ENCODE peak calls at places on chromosomes 7 and 10, in six cellular contexts. T is IMR-90, I is mesenchymal stem cell, O is mesendoderm, U is trophoblast cell, S is H1. P is an unnamed sample.

GRCh38 chr10:60406182-60406581 is 16.5 kb upstream of the ANK3 start:
- DNase-seq in T (no peak), I (no peak), O (no peak), U (no peak), S (no peak), P (no peak)

GRCh38 chr7:106057962-106058901 is 53.9 kb downstream of the SYPL1 start:
- DNase-seq in T (no peak), I (no peak), O (peak), U (no peak), S (no peak), P (no peak)

GRCh38 chr7:1590476-1590875 is 20.6 kb upstream of the PSMG3 start:
- DNase-seq in T (no peak), I (no peak), O (no peak), U (no peak), S (no peak), P (no peak)

GRCh38 chr10:58153751-58154150 is 113.9 kb downstream of the IPMK start:
- DNase-seq in T (no peak), I (no peak), O (peak), U (no peak), S (no peak), P (no peak)

GRCh38 chr7:16999541-17000266 is 117.9 kb upstream of the AGR3 start:
- DNase-seq in T (no peak), I (no peak), O (no peak), U (no peak), S (no peak), P (no peak)

GRCh38 chr7:108201766-108202165 is 71.6 kb upstream of the LAMB4 start:
- DNase-seq in T (no peak), I (peak), O (no peak), U (no peak), S (no peak), P (no peak)

GRCh38 chr7:7002416-7003062 is 176.5 kb upstream of the CCZ1B start:
- DNase-seq in T (no peak), I (no peak), O (peak), U (no peak), S (no peak), P (no peak)

GRCh38 chr7:64581929-64582894 is 19.3 kb upstream of the ZNF680 start:
- DNase-seq in T (peak), I (no peak), O (no peak), U (no peak), S (peak), P (no peak)

GRCh38 chr7:19020062-19020461 is 97.4 kb downstream of the TWIST1 start:
- DNase-seq in T (no peak), I (no peak), O (no peak), U (peak), S (no peak), P (no peak)

GRCh38 chr7:23696916-23697441 is 13.0 kb upstream of the STK31 start:
- DNase-seq in T (peak), I (peak), O (peak), U (peak), S (peak), P (peak)

GRCh38 chr10:131580076-131580652 is 268.6 kb upstream of the TCERG1L start:
- DNase-seq in T (no peak), I (no peak), O (no peak), U (no peak), S (no peak), P (no peak)

GRCh38 chr10:96352587-96352986 is 6.2 kb downstream of the OPALIN start:
- DNase-seq in T (no peak), I (no peak), O (no peak), U (no peak), S (no peak), P (no peak)

GRCh38 chr7:96855139-96855538 is 145.5 kb upstream of the SEM1 start:
- DNase-seq in T (no peak), I (no peak), O (no peak), U (no peak), S (no peak), P (no peak)

GRCh38 chr7:75691793-75692543 is 46.8 kb downstream of the HIP1 start:
- DNase-seq in T (no peak), I (no peak), O (no peak), U (no peak), S (no peak), P (no peak)

GRCh38 chr10:35271086-35271834 is 65.0 kb upstream of the CCNY start:
- DNase-seq in T (no peak), I (peak), O (no peak), U (no peak), S (no peak), P (peak)

GRCh38 chr7:93165447-93165846 is 17.3 kb upstream of the SAMD9L start:
- DNase-seq in T (peak), I (no peak), O (no peak), U (no peak), S (no peak), P (no peak)

GRCh38 chr7:95609277-95609971 is 13.1 kb upstream of the PDK4 start:
- DNase-seq in T (peak), I (peak), O (no peak), U (no peak), S (no peak), P (no peak)

GRCh38 chr7:82859106-82859850 is 303.4 kb downstream of the PCLO start:
- DNase-seq in T (peak), I (no peak), O (peak), U (peak), S (no peak), P (no peak)

GRCh38 chr7:140209866-140210609 is 33.3 kb upstream of the KDM7A start:
- DNase-seq in T (no peak), I (no peak), O (no peak), U (no peak), S (no peak), P (no peak)

GRCh38 chr7:144821069-144821468 is 14.8 kb downstream of the TPK1 start:
- DNase-seq in T (no peak), I (no peak), O (no peak), U (no peak), S (no peak), P (no peak)

GRCh38 chr7:23967949-23968599 is 258.1 kb downstream of the STK31 start:
- DNase-seq in T (no peak), I (no peak), O (peak), U (no peak), S (no peak), P (no peak)

GRCh38 chr10:76723781-76724336 is 913.7 kb downstream of the KCNMA1 start:
- DNase-seq in T (no peak), I (no peak), O (peak), U (no peak), S (no peak), P (no peak)

GRCh38 chr10:121113385-121113696 is 262.2 kb downstream of the WDR11 start:
- DNase-seq in T (no peak), I (no peak), O (peak), U (peak), S (no peak), P (no peak)

GRCh38 chr10:32940321-32941264 is 17.4 kb downstream of the ITGB1 start:
- DNase-seq in T (no peak), I (no peak), O (no peak), U (peak), S (no peak), P (no peak)

GRCh38 chr10:62479523-62479922 is 105.4 kb downstream of the ZNF365 start:
- DNase-seq in T (no peak), I (no peak), O (no peak), U (no peak), S (no peak), P (no peak)

GRCh38 chr10:83991986-83992753 is 147.1 kb upstream of the GHITM start:
- DNase-seq in T (no peak), I (peak), O (peak), U (peak), S (peak), P (peak)

GRCh38 chr7:18045171-18045570 is 17.5 kb upstream of the PRPS1L1 start:
- DNase-seq in T (no peak), I (no peak), O (no peak), U (no peak), S (no peak), P (no peak)

GRCh38 chr10:133309720-133310398 is 1.1 kb downstream of the ZNF511 start:
- DNase-seq in T (no peak), I (no peak), O (no peak), U (no peak), S (no peak), P (no peak)

GRCh38 chr10:86968271-86968993 is at the start of gene ADIRF:
- DNase-seq in T (no peak), I (no peak), O (no peak), U (peak), S (peak), P (no peak)

GRCh38 chr10:33240931-33241330 is 93.5 kb downstream of the NRP1 start:
- DNase-seq in T (peak), I (no peak), O (no peak), U (peak), S (no peak), P (no peak)

GRCh38 chr10:50554995-50555568 is 68.7 kb downstream of the SGMS1 start:
- DNase-seq in T (peak), I (no peak), O (peak), U (no peak), S (no peak), P (no peak)

GRCh38 chr7:28202222-28202621 is 21.6 kb upstream of the JAZF1 start:
- DNase-seq in T (no peak), I (no peak), O (no peak), U (no peak), S (no peak), P (no peak)

GRCh38 chr10:31952066-31952465 is 23.4 kb upstream of the ARHGAP12 start:
- DNase-seq in T (no peak), I (no peak), O (no peak), U (no peak), S (no peak), P (no peak)

DNA sequence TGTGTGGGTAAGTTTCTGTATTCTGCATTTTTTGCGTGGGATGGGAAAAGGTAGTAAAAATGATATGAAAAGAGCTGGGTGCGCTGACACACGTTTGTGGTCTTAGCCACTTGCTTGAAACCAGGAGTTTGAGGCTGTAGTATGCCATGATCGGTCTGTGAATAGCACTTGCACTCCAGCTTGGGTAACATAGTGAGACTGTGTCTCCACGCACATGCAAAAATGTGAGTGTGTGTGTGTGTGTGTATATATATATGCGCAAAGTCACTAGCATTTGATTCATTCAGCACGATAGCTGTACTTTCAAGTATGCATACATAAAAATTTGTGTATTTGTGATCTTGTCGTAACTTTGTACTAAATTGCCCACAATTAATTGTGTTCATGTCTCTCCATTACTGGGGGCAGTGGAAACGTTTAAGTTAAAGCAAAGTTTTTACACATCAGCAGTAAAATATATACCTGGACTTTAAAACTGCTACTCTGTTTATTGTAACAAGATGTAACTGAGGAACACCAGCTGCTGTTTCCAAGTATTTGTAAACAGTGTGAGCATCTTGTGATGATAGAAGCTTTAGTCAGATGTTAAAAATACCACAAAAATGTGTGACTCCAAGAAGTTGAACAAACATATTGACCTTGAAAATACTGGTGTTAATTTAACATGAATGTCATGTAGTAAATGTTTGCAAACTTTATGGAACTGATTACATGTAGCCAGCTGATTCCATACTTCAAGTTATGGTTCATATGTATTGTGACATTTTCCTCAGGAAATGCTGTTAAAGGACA is 1.6 kb downstream of the ZRANB1 start:
- DNase-seq in T (peak), I (peak), O (no peak), U (no peak), S (no peak), P (no peak)
- H3K4me3 ChIP-seq in T (no peak), I (no peak), O (no peak), U (no peak), S (no peak), P (no peak)

GRCh38 chr7:148987010-148987750 is 41.1 kb downstream of the PDIA4 start:
- DNase-seq in T (peak), I (peak), O (peak), U (peak), S (peak), P (peak)
- H3K18ac ChIP-seq in T (no peak), I (peak), O (no peak), U (no peak), S (peak), P (peak)

GRCh38 chr7:158581440-158582088 is 6.1 kb downstream of the PTPRN2 start:
- DNase-seq in T (no peak), I (no peak), O (no peak), U (peak), S (no peak), P (no peak)

GRCh38 chr7:158583810-158584209 is 3.8 kb downstream of the PTPRN2 start:
- DNase-seq in T (no peak), I (no peak), O (no peak), U (no peak), S (no peak), P (no peak)

GRCh38 chr7:158579662-158580646 is 7.7 kb downstream of the PTPRN2 start:
- DNase-seq in T (no peak), I (no peak), O (no peak), U (no peak), S (no peak), P (no peak)

GRCh38 chr7:158583143-158583542 is 4.5 kb downstream of the PTPRN2 start:
- DNase-seq in T (no peak), I (no peak), O (no peak), U (no peak), S (no peak), P (no peak)

DNA sequence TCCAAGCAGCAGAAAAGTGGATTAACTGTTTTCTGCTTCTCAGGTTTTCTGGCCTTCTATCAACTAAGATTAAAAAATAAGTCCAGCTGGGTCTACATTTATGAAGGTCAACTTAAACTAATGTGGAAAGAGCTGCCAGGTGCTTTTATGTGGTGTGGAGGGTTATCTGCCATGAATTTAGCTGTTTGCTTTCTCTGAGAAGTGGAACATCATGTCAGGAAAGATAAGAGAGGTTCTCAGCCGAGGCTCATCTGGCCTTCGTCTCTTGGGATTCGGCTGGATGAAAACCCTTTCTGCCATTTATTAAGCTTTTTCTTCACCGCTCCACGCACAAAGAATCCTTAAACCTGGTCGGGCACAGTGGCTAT is 5.5 kb downstream of the PTPRN2 start:
- DNase-seq in T (no peak), I (no peak), O (no peak), U (no peak), S (no peak), P (no peak)
- H3K4me3 ChIP-seq in T (no peak), I (no peak), O (no peak), U (no peak), S (no peak), P (no peak)

GRCh38 chr7:138245216-138245615 is 169.0 kb downstream of the AKR1D1 start:
- DNase-seq in T (no peak), I (peak), O (peak), U (no peak), S (no peak), P (no peak)
- H3K18ac ChIP-seq in T (no peak), I (no peak), O (peak), U (peak), S (peak), P (no peak)

GRCh38 chr10:130141878-130142277 is 5.7 kb downstream of the GLRX3 start:
- DNase-seq in T (no peak), I (no peak), O (peak), U (no peak), S (no peak), P (no peak)

GRCh38 chr10:130140425-130140824 is 4.2 kb downstream of the GLRX3 start:
- DNase-seq in T (no peak), I (no peak), O (no peak), U (no peak), S (no peak), P (no peak)

GRCh38 chr10:130141460-130141859 is 5.3 kb downstream of the GLRX3 start:
- DNase-seq in T (peak), I (peak), O (no peak), U (no peak), S (no peak), P (no peak)

GRCh38 chr10:130138479-130138866 is 2.3 kb downstream of the GLRX3 start:
- DNase-seq in T (peak), I (peak), O (peak), U (peak), S (no peak), P (no peak)

DNA sequence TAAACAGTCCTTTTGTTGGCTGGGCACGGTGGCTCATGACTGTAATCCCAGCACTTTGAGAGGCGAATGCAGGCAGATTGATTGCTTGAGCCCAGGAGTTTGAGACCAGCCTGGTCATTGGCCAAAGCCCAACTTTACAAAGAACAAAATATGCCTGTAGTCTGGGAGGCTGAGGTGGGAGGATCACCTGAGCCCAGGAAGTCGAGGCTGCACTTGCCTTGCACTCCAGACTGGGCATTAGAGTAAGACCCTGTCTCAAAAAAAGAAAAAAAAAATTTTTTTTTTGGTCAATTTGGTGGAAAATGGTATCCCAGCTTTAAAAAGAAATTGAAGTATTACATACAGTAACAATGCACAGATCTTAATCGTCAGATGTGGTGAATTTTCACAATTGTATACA is 4.8 kb downstream of the GLRX3 start:
- DNase-seq in T (no peak), I (no peak), O (no peak), U (no peak), S (no peak), P (no peak)
- H3K4me3 ChIP-seq in T (no peak), I (no peak), O (no peak), U (no peak), S (no peak), P (no peak)

GRCh38 chr10:97632949-97633884 is at the start of gene MORN4:
- DNase-seq in T (peak), I (peak), O (peak), U (peak), S (peak), P (peak)
- H3K18ac ChIP-seq in T (peak), I (peak), O (no peak), U (peak), S (peak), P (peak)

GRCh38 chr7:114548081-114548480 is 133.5 kb downstream of the FOXP2 start:
- DNase-seq in T (no peak), I (no peak), O (no peak), U (no peak), S (no peak), P (no peak)

DNA sequence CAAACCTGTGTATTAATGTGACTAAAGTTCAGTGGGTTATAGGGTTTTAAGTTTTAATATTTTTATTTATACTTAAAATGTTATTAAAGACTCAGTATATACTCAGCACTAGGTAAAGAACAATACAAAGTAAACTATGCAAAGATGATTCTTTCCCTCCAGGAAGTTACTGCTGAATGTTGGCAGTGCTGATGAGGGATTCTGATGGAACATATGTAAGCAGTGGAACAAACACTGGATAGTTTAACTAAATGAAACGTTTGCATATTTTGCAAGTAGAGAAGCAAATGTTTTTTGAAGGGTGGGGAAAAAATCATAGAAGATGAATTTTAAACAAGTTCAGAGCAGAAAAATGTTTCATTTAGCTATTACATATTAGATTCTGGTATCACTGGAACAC is 134.0 kb downstream of the FOXP2 start:
- DNase-seq in T (peak), I (no peak), O (no peak), U (no peak), S (no peak), P (no peak)
- H3K4me3 ChIP-seq in T (no peak), I (no peak), O (no peak), U (no peak), S (no peak), P (no peak)

GRCh38 chr7:5594616-5595544 is 171.2 kb upstream of the TNRC18 start:
- DNase-seq in T (peak), I (peak), O (peak), U (peak), S (peak), P (peak)

GRCh38 chr7:5597772-5598171 is 174.1 kb upstream of the TNRC18 start:
- DNase-seq in T (no peak), I (peak), O (no peak), U (peak), S (no peak), P (no peak)

GRCh38 chr7:5595545-5596045 is 172.0 kb upstream of the TNRC18 start:
- DNase-seq in T (peak), I (no peak), O (peak), U (peak), S (no peak), P (no peak)

GRCh38 chr7:5596896-5597246 is 173.2 kb upstream of the TNRC18 start:
- DNase-seq in T (no peak), I (no peak), O (no peak), U (peak), S (no peak), P (no peak)

DNA sequence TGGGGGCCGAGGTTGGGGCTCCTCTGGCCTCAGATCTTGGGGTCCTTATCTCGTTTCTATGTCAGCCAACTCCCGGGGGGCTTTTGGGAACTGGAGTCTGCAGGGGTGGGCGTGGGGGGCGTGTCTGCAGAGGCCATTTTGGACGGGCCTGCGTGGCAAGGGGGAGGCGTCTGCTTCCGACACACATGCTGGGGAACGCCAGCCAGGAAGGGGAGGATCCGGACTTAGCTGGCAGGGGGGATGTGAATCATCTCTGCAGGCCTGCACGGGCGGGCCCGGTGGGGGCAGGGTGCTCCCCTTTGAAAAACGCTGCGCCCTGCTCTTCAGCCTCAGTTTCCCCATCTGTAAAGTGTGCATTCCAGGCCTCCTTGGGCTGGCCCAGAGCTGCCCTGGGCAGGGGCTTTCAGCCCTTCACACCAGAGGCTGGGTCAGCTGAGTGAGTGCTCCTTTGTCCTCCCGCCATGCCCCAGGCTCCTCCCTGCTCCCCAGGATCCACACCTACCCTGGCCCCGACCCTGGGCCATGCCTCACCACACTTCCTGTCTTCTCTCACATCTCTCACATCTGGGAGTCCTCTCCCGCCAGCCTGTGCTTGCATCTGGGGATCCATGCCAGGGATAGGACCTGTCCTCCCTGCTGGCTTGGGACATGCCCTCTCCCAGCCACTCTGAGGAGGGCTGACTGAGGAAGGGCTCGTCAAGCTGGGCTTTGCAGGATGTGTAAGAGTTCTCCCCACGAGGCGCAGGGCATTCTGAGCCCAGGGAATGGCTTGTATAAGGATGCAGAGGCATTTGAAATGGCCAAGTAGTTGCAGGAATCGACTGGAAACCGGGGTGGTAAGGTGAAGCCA is 172.6 kb upstream of the TNRC18 start:
- DNase-seq in T (peak), I (peak), O (peak), U (peak), S (no peak), P (no peak)
- H3K18ac ChIP-seq in T (peak), I (peak), O (peak), U (peak), S (peak), P (peak)

P was measured in neuronal stem cell.